ENCODE peak calls at places on chromosomes 16 and 17, in four cellular contexts. One of them, this sample, is unnamed.

GRCh38 chr17:64150237-64151015 is 20.5 kb upstream of the ERN1 start:
- DNase-seq in substantia nigra: no peak
- DNase-seq in mucosa of descending colon: no peak
- DNase-seq in T-helper 1 cell: no peak
- DNase-seq in this sample: peak; percentile 56

GRCh38 chr17:57682667-57683066 is 62.4 kb downstream of the CCDC182 start:
- DNase-seq in substantia nigra: no peak
- DNase-seq in mucosa of descending colon: no peak
- DNase-seq in T-helper 1 cell: no peak
- DNase-seq in this sample: no peak

GRCh38 chr16:7330709-7331108 is 1.9 kb upstream of the RBFOX1 start:
- DNase-seq in substantia nigra: no peak
- DNase-seq in mucosa of descending colon: no peak
- DNase-seq in T-helper 1 cell: no peak
- DNase-seq in this sample: no peak

GRCh38 chr16:77234611-77235010 is 35.4 kb downstream of the SYCE1L start:
- DNase-seq in substantia nigra: no peak
- DNase-seq in mucosa of descending colon: no peak
- DNase-seq in T-helper 1 cell: no peak
- DNase-seq in this sample: peak; percentile 18

GRCh38 chr17:79420318-79421243 is 190.3 kb downstream of the RBFOX3 start:
- DNase-seq in substantia nigra: no peak
- DNase-seq in mucosa of descending colon: no peak
- DNase-seq in T-helper 1 cell: no peak
- DNase-seq in this sample: peak; percentile 35

GRCh38 chr16:12499032-12499735 is 304.5 kb downstream of the CPPED1 start:
- DNase-seq in substantia nigra: peak; percentile 10
- DNase-seq in mucosa of descending colon: no peak
- DNase-seq in T-helper 1 cell: no peak
- DNase-seq in this sample: no peak

GRCh38 chr16:47049901-47050583 is 76.6 kb upstream of the DNAJA2 start:
- DNase-seq in substantia nigra: no peak
- DNase-seq in mucosa of descending colon: no peak
- DNase-seq in T-helper 1 cell: no peak
- DNase-seq in this sample: no peak

GRCh38 chr17:40019140-40019991 is 4.1 kb downstream of the CSF3 start:
- DNase-seq in substantia nigra: no peak
- DNase-seq in mucosa of descending colon: no peak
- DNase-seq in T-helper 1 cell: no peak
- DNase-seq in this sample: peak; percentile 83

GRCh38 chr17:888998-889401 is 90.6 kb downstream of the NXN start:
- DNase-seq in substantia nigra: no peak
- DNase-seq in mucosa of descending colon: no peak
- DNase-seq in T-helper 1 cell: no peak
- DNase-seq in this sample: no peak

GRCh38 chr17:7654832-7655540 is 4.3 kb downstream of the ATP1B2 start:
- DNase-seq in substantia nigra: no peak
- DNase-seq in mucosa of descending colon: no peak
- DNase-seq in T-helper 1 cell: no peak
- DNase-seq in this sample: peak; percentile 42

GRCh38 chr16:47774661-47775060 is 313.5 kb downstream of the PHKB start:
- DNase-seq in substantia nigra: no peak
- DNase-seq in mucosa of descending colon: peak; percentile 50
- DNase-seq in T-helper 1 cell: no peak
- DNase-seq in this sample: peak; percentile 59

GRCh38 chr16:50520451-50521245 is 27.5 kb upstream of the NKD1 start:
- DNase-seq in substantia nigra: peak; percentile 65
- DNase-seq in mucosa of descending colon: no peak
- DNase-seq in T-helper 1 cell: no peak
- DNase-seq in this sample: no peak

GRCh38 chr16:4521971-4522623 is 16.5 kb downstream of the CDIP1 start:
- DNase-seq in substantia nigra: peak; percentile 78
- DNase-seq in mucosa of descending colon: no peak
- DNase-seq in T-helper 1 cell: no peak
- DNase-seq in this sample: peak; percentile 24

GRCh38 chr17:18224428-18225120 is 861 bp upstream of the LLGL1 start:
- DNase-seq in substantia nigra: no peak
- DNase-seq in mucosa of descending colon: peak; percentile 55
- DNase-seq in T-helper 1 cell: no peak
- DNase-seq in this sample: peak; percentile 74

GRCh38 chr17:59221159-59221847 is 992 bp downstream of the GDPD1 start:
- DNase-seq in substantia nigra: no peak
- DNase-seq in mucosa of descending colon: no peak
- DNase-seq in T-helper 1 cell: no peak
- DNase-seq in this sample: peak; percentile 14

GRCh38 chr16:53090591-53091507 is 36.1 kb downstream of the CHD9 start:
- DNase-seq in substantia nigra: peak; percentile 90
- DNase-seq in mucosa of descending colon: peak; percentile 81
- DNase-seq in T-helper 1 cell: no peak
- DNase-seq in this sample: peak; percentile 99

GRCh38 chr17:28727727-28728363 is 743 bp upstream of the NEK8 start:
- DNase-seq in substantia nigra: peak; percentile 48
- DNase-seq in mucosa of descending colon: peak; percentile 81
- DNase-seq in T-helper 1 cell: peak; percentile 80
- DNase-seq in this sample: peak; percentile 63

GRCh38 chr16:76854234-76854633 is 336.8 kb upstream of the MON1B start:
- DNase-seq in substantia nigra: no peak
- DNase-seq in mucosa of descending colon: no peak
- DNase-seq in T-helper 1 cell: no peak
- DNase-seq in this sample: peak; percentile 7

GRCh38 chr17:61414141-61414935 is 14.7 kb downstream of the TBX2 start:
- DNase-seq in substantia nigra: no peak
- DNase-seq in mucosa of descending colon: peak; percentile 49
- DNase-seq in T-helper 1 cell: peak; percentile 3
- DNase-seq in this sample: peak; percentile 49

GRCh38 chr16:23519282-23519681 is 9.0 kb upstream of the GGA2 start:
- DNase-seq in substantia nigra: no peak
- DNase-seq in mucosa of descending colon: no peak
- DNase-seq in T-helper 1 cell: no peak
- DNase-seq in this sample: no peak

GRCh38 chr17:38667099-38667786 is 7.5 kb downstream of the EPOP start:
- DNase-seq in substantia nigra: peak; percentile 44
- DNase-seq in mucosa of descending colon: peak; percentile 63
- DNase-seq in T-helper 1 cell: no peak
- DNase-seq in this sample: peak; percentile 82

GRCh38 chr17:79160980-79161621 is 86.5 kb downstream of the ENGASE start:
- DNase-seq in substantia nigra: no peak
- DNase-seq in mucosa of descending colon: no peak
- DNase-seq in T-helper 1 cell: no peak
- DNase-seq in this sample: peak; percentile 14

GRCh38 chr17:75681289-75681688 is 14.2 kb downstream of the SAP30BP start:
- DNase-seq in substantia nigra: no peak
- DNase-seq in mucosa of descending colon: no peak
- DNase-seq in T-helper 1 cell: no peak
- DNase-seq in this sample: peak; percentile 47

GRCh38 chr16:86755571-86756006 is 177.2 kb downstream of the FOXL1 start:
- DNase-seq in substantia nigra: no peak
- DNase-seq in mucosa of descending colon: no peak
- DNase-seq in T-helper 1 cell: no peak
- DNase-seq in this sample: peak; percentile 87

GRCh38 chr16:87050142-87050541 is 267.1 kb downstream of the C16orf95 start:
- DNase-seq in substantia nigra: no peak
- DNase-seq in mucosa of descending colon: no peak
- DNase-seq in T-helper 1 cell: no peak
- DNase-seq in this sample: no peak

GRCh38 chr17:36939059-36939943 is 2.0 kb downstream of the LHX1 start:
- DNase-seq in substantia nigra: no peak
- DNase-seq in mucosa of descending colon: no peak
- DNase-seq in T-helper 1 cell: no peak
- DNase-seq in this sample: no peak

This sample was measured in cardiac fibroblast.